ENCODE peak calls at places on chromosomes 3 and 15, in four cellular contexts. One of them, this sample, is unnamed.
A peak's percentile ranks its signal among the peaks of the same experiment; 100 is the strongest.

GRCh38 chr15:70643106-70643782 is 120.1 kb downstream of the UACA start:
- DNase-seq in tibial nerve: no peak
- DNase-seq in upper lobe of right lung: no peak
- DNase-seq in suprapubic skin: no peak
- DNase-seq in this sample: no peak

GRCh38 chr3:14228611-14229470 is 50.2 kb downstream of the LSM3 start:
- DNase-seq in suprapubic skin: no peak
- DNase-seq in tibial nerve: no peak
- DNase-seq in upper lobe of right lung: no peak
- DNase-seq in this sample: no peak

GRCh38 chr3:184011937-184012889 is 5.5 kb downstream of the ABCC5 start:
- DNase-seq in suprapubic skin: no peak
- DNase-seq in tibial nerve: no peak
- DNase-seq in upper lobe of right lung: no peak
- DNase-seq in this sample: no peak

GRCh38 chr15:44034933-44035624 is 160.0 kb downstream of the FRMD5 start:
- DNase-seq in tibial nerve: peak; percentile 13
- DNase-seq in suprapubic skin: no peak
- DNase-seq in upper lobe of right lung: no peak
- DNase-seq in this sample: no peak

GRCh38 chr15:67105065-67105951 is 39.9 kb downstream of the SMAD3 start:
- DNase-seq in suprapubic skin: no peak
- DNase-seq in tibial nerve: peak; percentile 37
- DNase-seq in upper lobe of right lung: no peak
- DNase-seq in this sample: peak; percentile 97

GRCh38 chr3:99648091-99648490 is 9.7 kb downstream of the COL8A1 start:
- DNase-seq in tibial nerve: no peak
- DNase-seq in upper lobe of right lung: no peak
- DNase-seq in suprapubic skin: no peak
- DNase-seq in this sample: no peak

GRCh38 chr3:60384352-60384751 is 866.9 kb downstream of the FHIT start:
- DNase-seq in suprapubic skin: no peak
- DNase-seq in tibial nerve: no peak
- DNase-seq in upper lobe of right lung: no peak
- DNase-seq in this sample: no peak

GRCh38 chr15:77354064-77354463 is 65.8 kb downstream of the PEAK1 start:
- DNase-seq in tibial nerve: no peak
- DNase-seq in upper lobe of right lung: no peak
- DNase-seq in suprapubic skin: no peak
- DNase-seq in this sample: no peak

GRCh38 chr15:101710806-101711205 is 13.5 kb downstream of the TARS3 start:
- DNase-seq in tibial nerve: no peak
- DNase-seq in upper lobe of right lung: no peak
- DNase-seq in suprapubic skin: no peak
- DNase-seq in this sample: no peak

GRCh38 chr3:12870942-12871341 is 29.6 kb upstream of the RPL32 start:
- DNase-seq in tibial nerve: peak; percentile 26
- DNase-seq in upper lobe of right lung: no peak
- DNase-seq in suprapubic skin: no peak
- DNase-seq in this sample: no peak

GRCh38 chr3:131114201-131114600 is 87.5 kb downstream of the NEK11 start:
- DNase-seq in upper lobe of right lung: no peak
- DNase-seq in suprapubic skin: no peak
- DNase-seq in tibial nerve: no peak
- DNase-seq in this sample: no peak

GRCh38 chr15:90318591-90318990 is 33.5 kb upstream of the ZNF774 start:
- DNase-seq in upper lobe of right lung: no peak
- DNase-seq in suprapubic skin: no peak
- DNase-seq in tibial nerve: no peak
- DNase-seq in this sample: no peak

GRCh38 chr3:14481018-14481645 is 59.0 kb downstream of the GRIP2 start:
- DNase-seq in suprapubic skin: no peak
- DNase-seq in upper lobe of right lung: no peak
- DNase-seq in tibial nerve: no peak
- DNase-seq in this sample: no peak

GRCh38 chr3:69282191-69282590 is 103.7 kb downstream of the FRMD4B start:
- DNase-seq in suprapubic skin: no peak
- DNase-seq in upper lobe of right lung: no peak
- DNase-seq in tibial nerve: no peak
- DNase-seq in this sample: no peak

GRCh38 chr15:95690631-95691340 is 639.7 kb upstream of the NR2F2 start:
- DNase-seq in suprapubic skin: no peak
- DNase-seq in upper lobe of right lung: no peak
- DNase-seq in tibial nerve: no peak
- DNase-seq in this sample: no peak

GRCh38 chr3:157493627-157494550 is 9.3 kb downstream of the VEPH1 start:
- DNase-seq in tibial nerve: no peak
- DNase-seq in upper lobe of right lung: no peak
- DNase-seq in suprapubic skin: no peak
- DNase-seq in this sample: no peak

GRCh38 chr3:142628806-142629205 is 32.6 kb downstream of the PLS1 start:
- DNase-seq in upper lobe of right lung: no peak
- DNase-seq in suprapubic skin: no peak
- DNase-seq in tibial nerve: no peak
- DNase-seq in this sample: no peak

GRCh38 chr15:87866961-87867360 is 389.6 kb downstream of the NTRK3 start:
- DNase-seq in suprapubic skin: no peak
- DNase-seq in tibial nerve: no peak
- DNase-seq in upper lobe of right lung: no peak
- DNase-seq in this sample: no peak

GRCh38 chr15:31333119-31333518 is 6.5 kb downstream of the KLF13 start:
- DNase-seq in tibial nerve: no peak
- DNase-seq in suprapubic skin: no peak
- DNase-seq in upper lobe of right lung: peak; percentile 83
- DNase-seq in this sample: no peak

GRCh38 chr15:51307811-51308210 is 30.6 kb downstream of the CYP19A1 start:
- DNase-seq in suprapubic skin: no peak
- DNase-seq in tibial nerve: peak; percentile 29
- DNase-seq in upper lobe of right lung: no peak
- DNase-seq in this sample: no peak

GRCh38 chr3:99532246-99532645 is 106.1 kb upstream of the COL8A1 start:
- DNase-seq in tibial nerve: peak; percentile 34
- DNase-seq in suprapubic skin: no peak
- DNase-seq in upper lobe of right lung: no peak
- DNase-seq in this sample: no peak

GRCh38 chr3:117074833-117075232 is 365.3 kb downstream of the TUSC7 start:
- DNase-seq in upper lobe of right lung: no peak
- DNase-seq in suprapubic skin: no peak
- DNase-seq in tibial nerve: no peak
- DNase-seq in this sample: no peak

GRCh38 chr3:15345608-15346137 is 13.3 kb upstream of the SH3BP5 start:
- DNase-seq in tibial nerve: no peak
- DNase-seq in upper lobe of right lung: no peak
- DNase-seq in suprapubic skin: no peak
- DNase-seq in this sample: no peak

GRCh38 chr3:71107926-71108325 is 475.6 kb downstream of the FOXP1 start:
- DNase-seq in upper lobe of right lung: no peak
- DNase-seq in suprapubic skin: no peak
- DNase-seq in tibial nerve: no peak
- DNase-seq in this sample: no peak

GRCh38 chr15:43266834-43267233 is at the start of gene TGM5:
- DNase-seq in suprapubic skin: no peak
- DNase-seq in upper lobe of right lung: no peak
- DNase-seq in tibial nerve: no peak
- DNase-seq in this sample: no peak

GRCh38 chr15:69061414-69061842 is 46.9 kb downstream of the NOX5 start:
- DNase-seq in tibial nerve: no peak
- DNase-seq in upper lobe of right lung: no peak
- DNase-seq in suprapubic skin: no peak
- DNase-seq in this sample: no peak

GRCh38 chr15:77346637-77347036 is 73.3 kb downstream of the PEAK1 start:
- DNase-seq in upper lobe of right lung: no peak
- DNase-seq in tibial nerve: no peak
- DNase-seq in suprapubic skin: no peak
- DNase-seq in this sample: no peak

GRCh38 chr3:156820687-156821070 is 5.5 kb upstream of the LEKR1 start:
- DNase-seq in suprapubic skin: no peak
- DNase-seq in tibial nerve: no peak
- DNase-seq in upper lobe of right lung: no peak
- DNase-seq in this sample: no peak

GRCh38 chr15:59688888-59689625 is at the start of gene BNIP2:
- DNase-seq in upper lobe of right lung: peak; percentile 100
- DNase-seq in suprapubic skin: peak; percentile 100
- DNase-seq in tibial nerve: peak; percentile 98
- DNase-seq in this sample: peak; percentile 100

GRCh38 chr3:183548262-183548769 is 7.2 kb downstream of the KLHL6 start:
- DNase-seq in upper lobe of right lung: no peak
- DNase-seq in tibial nerve: no peak
- DNase-seq in suprapubic skin: no peak
- DNase-seq in this sample: no peak

GRCh38 chr3:114496021-114496434 is 202.2 kb downstream of the TIGIT start:
- DNase-seq in upper lobe of right lung: no peak
- DNase-seq in suprapubic skin: no peak
- DNase-seq in tibial nerve: no peak
- DNase-seq in this sample: no peak

GRCh38 chr3:188633206-188633605 is 479.2 kb downstream of the LPP start:
- DNase-seq in tibial nerve: no peak
- DNase-seq in upper lobe of right lung: no peak
- DNase-seq in suprapubic skin: no peak
- DNase-seq in this sample: no peak

GRCh38 chr15:66772967-66773873 is 71.2 kb downstream of the SMAD6 start:
- DNase-seq in suprapubic skin: no peak
- DNase-seq in upper lobe of right lung: no peak
- DNase-seq in tibial nerve: no peak
- DNase-seq in this sample: no peak

GRCh38 chr3:57227930-57228733 is 603 bp downstream of the APPL1 start:
- DNase-seq in tibial nerve: peak; percentile 16
- DNase-seq in suprapubic skin: no peak
- DNase-seq in upper lobe of right lung: peak; percentile 79
- DNase-seq in this sample: no peak

GRCh38 chr3:53721187-53721946 is 124.9 kb downstream of the CHDH start:
- DNase-seq in suprapubic skin: no peak
- DNase-seq in upper lobe of right lung: no peak
- DNase-seq in tibial nerve: no peak
- DNase-seq in this sample: no peak

GRCh38 chr3:42652611-42653302 is 740 bp upstream of the ZBTB47 start:
- DNase-seq in suprapubic skin: peak; percentile 84
- DNase-seq in upper lobe of right lung: peak; percentile 74
- DNase-seq in tibial nerve: peak; percentile 57
- DNase-seq in this sample: peak; percentile 77

GRCh38 chr3:100970537-100970936 is 22.7 kb downstream of the ABI3BP start:
- DNase-seq in tibial nerve: no peak
- DNase-seq in suprapubic skin: no peak
- DNase-seq in upper lobe of right lung: peak; percentile 74
- DNase-seq in this sample: no peak
- H3K36me3 ChIP-seq in tibial nerve: no peaks in the 10 kb centered on the region
- H3K36me3 ChIP-seq in suprapubic skin: no peaks in the 10 kb centered on the region
- H3K36me3 ChIP-seq in upper lobe of right lung: no peaks in the 10 kb centered on the region
- H3K36me3 ChIP-seq in this sample: no peaks in the 10 kb centered on the region

GRCh38 chr3:66149269-66149668 is 71.5 kb upstream of the SLC25A26 start:
- DNase-seq in tibial nerve: no peak
- DNase-seq in suprapubic skin: no peak
- DNase-seq in upper lobe of right lung: no peak
- DNase-seq in this sample: no peak

GRCh38 chr3:66152336-66152735 is 68.5 kb upstream of the SLC25A26 start:
- DNase-seq in suprapubic skin: no peak
- DNase-seq in tibial nerve: no peak
- DNase-seq in upper lobe of right lung: no peak
- DNase-seq in this sample: no peak

GRCh38 chr3:66150977-66151376 is 69.8 kb upstream of the SLC25A26 start:
- DNase-seq in suprapubic skin: no peak
- DNase-seq in tibial nerve: no peak
- DNase-seq in upper lobe of right lung: no peak
- DNase-seq in this sample: no peak

GRCh38 chr3:66153961-66154923 is 66.6 kb upstream of the SLC25A26 start:
- DNase-seq in tibial nerve: no peak
- DNase-seq in upper lobe of right lung: no peak
- DNase-seq in suprapubic skin: no peak
- DNase-seq in this sample: no peak

DNA sequence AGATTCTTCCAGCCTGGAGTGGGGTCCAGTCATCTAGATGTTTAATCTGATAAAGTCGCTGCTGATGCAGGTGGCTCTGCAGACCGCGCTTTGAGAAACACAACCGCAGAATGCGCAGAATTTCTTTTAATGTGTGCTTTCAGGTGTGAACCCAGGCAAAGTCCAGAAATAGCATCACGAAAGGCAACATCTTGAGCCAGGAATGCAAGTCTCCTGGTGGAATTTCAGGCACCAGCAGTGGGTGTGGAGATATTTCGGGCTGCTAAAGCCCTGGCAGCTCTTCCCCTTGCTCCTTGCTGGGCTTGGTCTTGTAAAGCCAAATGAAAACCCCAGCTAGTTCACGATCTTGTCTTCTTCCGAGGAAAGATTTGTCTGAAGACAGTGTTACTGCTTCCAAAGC is 67.3 kb upstream of the SLC25A26 start:
- DNase-seq in suprapubic skin: no peak
- DNase-seq in tibial nerve: no peak
- DNase-seq in upper lobe of right lung: no peak
- DNase-seq in this sample: no peak
- H3K4me3 ChIP-seq in suprapubic skin: peak overlapping the region; percentile 33
- H3K4me3 ChIP-seq in tibial nerve: peak overlapping the region; percentile 6
- H3K4me3 ChIP-seq in upper lobe of right lung: peak overlapping the region; percentile 23
- H3K4me3 ChIP-seq in this sample: no peak overlapping the region

DNA sequence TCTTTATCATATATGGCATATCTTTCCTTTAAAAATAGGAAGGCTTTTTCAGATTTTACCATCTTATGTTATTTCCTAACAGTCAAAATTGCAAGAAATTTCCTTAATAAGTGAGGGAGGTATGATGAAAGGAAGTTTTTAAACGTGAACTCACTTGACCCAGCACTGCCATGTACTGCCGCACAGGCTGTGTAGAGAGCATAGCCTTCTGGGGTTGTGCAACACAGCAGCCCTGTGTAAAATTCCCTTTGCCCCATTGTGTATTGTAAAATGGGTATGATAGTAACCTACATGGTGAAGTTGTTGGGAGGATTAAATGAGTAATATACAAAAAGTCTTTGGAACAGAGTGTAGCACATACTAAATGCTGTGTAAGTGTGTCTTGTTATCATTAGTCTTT is 78.6 kb downstream of the PEX5L start:
- DNase-seq in tibial nerve: no peak
- DNase-seq in upper lobe of right lung: no peak
- DNase-seq in suprapubic skin: no peak
- DNase-seq in this sample: no peak
- H3K27ac ChIP-seq in tibial nerve: no peak overlapping the region
- H3K27ac ChIP-seq in upper lobe of right lung: no peak overlapping the region
- H3K27ac ChIP-seq in suprapubic skin: no peak overlapping the region
- H3K27ac ChIP-seq in this sample: no peak overlapping the region

DNA sequence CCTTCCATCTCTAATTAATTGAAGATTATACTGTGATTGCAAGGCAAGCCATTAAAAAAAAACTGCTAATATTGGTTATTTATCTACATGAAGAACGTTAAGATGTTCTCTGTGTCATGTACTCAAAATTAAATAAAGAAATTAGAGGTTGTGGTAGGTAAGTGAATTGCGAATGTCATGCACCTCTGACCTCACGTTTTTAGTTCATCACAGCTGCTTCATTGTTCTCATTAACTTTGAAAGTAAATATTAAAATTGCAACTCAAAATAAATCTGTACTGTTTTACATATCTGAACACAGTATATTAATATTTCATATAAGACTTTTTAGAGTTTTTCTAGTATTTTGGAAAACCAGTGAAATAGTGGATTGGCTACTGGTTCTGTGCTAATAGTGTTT is 94.0 kb downstream of the KLHL25 start:
- DNase-seq in tibial nerve: no peak
- DNase-seq in suprapubic skin: no peak
- DNase-seq in upper lobe of right lung: no peak
- DNase-seq in this sample: no peak
- H3K36me3 ChIP-seq in tibial nerve: no peaks in the 10 kb centered on the region
- H3K36me3 ChIP-seq in suprapubic skin: peaks cover 15% of the 10 kb centered on the region
- H3K36me3 ChIP-seq in upper lobe of right lung: peaks cover 67% of the 10 kb centered on the region
- H3K36me3 ChIP-seq in this sample: peaks cover 28% of the 10 kb centered on the region

GRCh38 chr15:47819158-47819557 is 101.9 kb downstream of the SEMA6D start:
- DNase-seq in suprapubic skin: no peak
- DNase-seq in upper lobe of right lung: no peak
- DNase-seq in tibial nerve: no peak
- DNase-seq in this sample: no peak
- H3K4me3 ChIP-seq in suprapubic skin: no peak overlapping the region
- H3K4me3 ChIP-seq in upper lobe of right lung: no peak overlapping the region
- H3K4me3 ChIP-seq in tibial nerve: no peak overlapping the region
- H3K4me3 ChIP-seq in this sample: no peak overlapping the region